ENCODE peak calls at places on chromosomes 16 and 17, in seven cellular contexts. X is AG09319, B is foreskin fibroblast, Z is stomach, C is left ventricle myocardium superior, S is HTR-8/SVneo, T is prostate gland. I is an unnamed sample.

GRCh38 chr17:9886141-9886930 is 18.7 kb downstream of the RCVRN start:
- DNase-seq in X (no peak), B (no peak), Z (no peak), C (no peak), S (no peak), T (no peak), I (no peak)

GRCh38 chr17:45197555-45198334 is 23.9 kb upstream of the FMNL1 start:
- DNase-seq in X (peak; percentile 57), B (peak; percentile 81), Z (peak; percentile 95), C (peak; percentile 95), S (peak; percentile 98), T (peak; percentile 80), I (peak; percentile 97)

GRCh38 chr17:42521036-42521435 is 15.0 kb upstream of the NAGLU start:
- DNase-seq in X (no peak), B (no peak), Z (no peak), C (no peak), S (no peak), T (no peak), I (no peak)

GRCh38 chr16:4601317-4602186 is 13.1 kb downstream of the UBALD1 start:
- DNase-seq in X (no peak), B (no peak), Z (no peak), C (no peak), S (no peak), T (peak; percentile 31), I (no peak)

GRCh38 chr16:87393680-87394055 is 1.5 kb downstream of the MAP1LC3B start:
- DNase-seq in X (no peak), B (no peak), Z (no peak), C (no peak), S (no peak), T (no peak), I (no peak)

GRCh38 chr17:82216301-82217119 is 3.9 kb upstream of the CCDC57 start:
- DNase-seq in X (peak; percentile 68), B (peak; percentile 81), Z (peak; percentile 89), C (peak; percentile 79), S (no peak), T (peak; percentile 63), I (peak; percentile 16)

GRCh38 chr17:55897301-55897700 is 146.4 kb downstream of the PCTP start:
- DNase-seq in X (no peak), B (no peak), Z (no peak), C (no peak), S (no peak), T (no peak), I (no peak)

GRCh38 chr16:12611006-12611477 is 192.6 kb downstream of the CPPED1 start:
- DNase-seq in X (no peak), B (no peak), Z (no peak), C (no peak), S (no peak), T (no peak), I (no peak)

GRCh38 chr17:3687949-3688614 is 7.9 kb downstream of the P2RX5 start:
- DNase-seq in X (no peak), B (no peak), Z (no peak), C (no peak), S (no peak), T (no peak), I (no peak)

GRCh38 chr17:45241315-45242011 is 19.8 kb downstream of the FMNL1 start:
- DNase-seq in X (no peak), B (no peak), Z (peak; percentile 60), C (peak; percentile 57), S (no peak), T (peak; percentile 74), I (peak; percentile 73)

GRCh38 chr17:1649116-1649843 is 386 bp downstream of the RILP start:
- DNase-seq in X (peak; percentile 70), B (peak; percentile 90), Z (peak; percentile 83), C (peak; percentile 90), S (peak; percentile 85), T (peak; percentile 73), I (peak; percentile 76)

GRCh38 chr17:78529251-78529650 is 47.9 kb downstream of the DNAH17 start:
- DNase-seq in X (no peak), B (no peak), Z (no peak), C (no peak), S (no peak), T (no peak), I (no peak)

GRCh38 chr17:12140685-12141084 is 120.0 kb downstream of the MAP2K4 start:
- DNase-seq in X (no peak), B (no peak), Z (no peak), C (no peak), S (no peak), T (no peak), I (no peak)

GRCh38 chr17:39668141-39668924 is at the start of gene PNMT:
- DNase-seq in X (no peak), B (peak; percentile 47), Z (peak; percentile 83), C (peak; percentile 90), S (no peak), T (peak; percentile 72), I (no peak)

GRCh38 chr17:13074026-13074425 is 56.2 kb upstream of the ELAC2 start:
- DNase-seq in X (no peak), B (peak; percentile 20), Z (no peak), C (no peak), S (no peak), T (no peak), I (no peak)

GRCh38 chr16:77322757-77323156 is 112.1 kb downstream of the ADAMTS18 start:
- DNase-seq in X (no peak), B (no peak), Z (no peak), C (no peak), S (no peak), T (no peak), I (no peak)

GRCh38 chr17:42337442-42337841 is 49.1 kb downstream of the STAT5A start:
- DNase-seq in X (peak; percentile 90), B (peak; percentile 69), Z (no peak), C (no peak), S (no peak), T (no peak), I (no peak)

GRCh38 chr17:76541739-76542450 is 2.1 kb downstream of the PRCD start:
- DNase-seq in X (no peak), B (no peak), Z (no peak), C (no peak), S (no peak), T (no peak), I (peak; percentile 76)

GRCh38 chr17:72090108-72090507 is 30.7 kb upstream of the SOX9 start:
- DNase-seq in X (no peak), B (no peak), Z (no peak), C (no peak), S (no peak), T (no peak), I (no peak)

GRCh38 chr16:84603115-84603816 is 14.6 kb downstream of the COTL1 start:
- DNase-seq in X (peak; percentile 85), B (peak; percentile 97), Z (peak; percentile 72), C (peak; percentile 87), S (peak; percentile 78), T (no peak), I (no peak)

GRCh38 chr16:10995555-10995954 is 51.2 kb downstream of the CLEC16A start:
- DNase-seq in X (no peak), B (no peak), Z (no peak), C (no peak), S (no peak), T (no peak), I (no peak)

GRCh38 chr16:8686031-8686621 is 11.7 kb downstream of the ABAT start:
- DNase-seq in X (no peak), B (no peak), Z (peak; percentile 40), C (peak; percentile 71), S (no peak), T (peak; percentile 37), I (no peak)

I was measured in WERI-Rb-1.